ENCODE peak calls at places on chromosome 1, in ten cellular contexts. K is hippocampal formation; Y is activated T-cell treated with anti-CD3 and anti-CD28 coated beads for 1 hour; F is NCI-H2081 treated with DMSO at 0.1 percent for 48 hours; S is stimulated activated CD4-positive, alpha-beta T cell treated with anti-CD3 and anti-CD28 coated beads, Interleukin-1b, Interleukin-23, amount 100 ng/mL, for 24 hours; C is OCI-LY7; T is activated T-helper 1 cell treated with anti-CD3 and anti-CD28 coated beads, Interleukin-2, amount 50 U/mL, for 16 hours; Q is nephron progenitor cell; W is fibroblast of villous mesenchyme; Z is myocyte. G is an unnamed sample.

GRCh38 chr1:103106426-103107321 is 1.6 kb downstream of the COL11A1 start:
- DNase-seq in S (no peak), Z (peak; percentile 80), T (no peak), C (peak; percentile 25), K (peak; percentile 62), F (peak; percentile 21), Q (peak; percentile 54), Y (no peak), W (peak; percentile 40), G (peak; percentile 38)

GRCh38 chr1:36497207-36497606 is 14.5 kb upstream of the CSF3R start:
- DNase-seq in T (no peak), W (peak; percentile 14), C (no peak), S (no peak), F (no peak), Z (no peak), K (no peak), Q (no peak), Y (no peak), G (no peak)

GRCh38 chr1:235101558-235102258 is 26.9 kb downstream of the TOMM20 start:
- DNase-seq in C (no peak), T (no peak), Y (no peak), S (no peak), W (no peak), F (no peak), Q (no peak), K (no peak), Z (peak; percentile 68), G (no peak)

GRCh38 chr1:2459757-2460156 is 16.3 kb upstream of the PLCH2 start:
- DNase-seq in C (no peak), Z (peak; percentile 61), T (no peak), W (peak; percentile 34), S (no peak), Y (no peak), Q (no peak), F (no peak), K (peak; percentile 78), G (no peak)

GRCh38 chr1:115676498-115677171 is 34.9 kb downstream of the VANGL1 start:
- DNase-seq in Y (no peak), C (no peak), F (no peak), Q (no peak), W (no peak), K (no peak), S (no peak), T (no peak), Z (no peak), G (no peak)

GRCh38 chr1:35640380-35641232 is 720 bp downstream of the PSMB2 start:
- DNase-seq in F (no peak), W (no peak), C (no peak), K (no peak), S (no peak), T (no peak), Z (no peak), Q (peak; percentile 6), Y (no peak), G (no peak)

GRCh38 chr1:9004031-9004730 is 22.0 kb downstream of the SLC2A7 start:
- DNase-seq in Q (no peak), Z (no peak), S (no peak), K (no peak), W (no peak), C (no peak), Y (no peak), T (no peak), F (no peak), G (no peak)

GRCh38 chr1:30740952-30741894 is 16.4 kb downstream of the LAPTM5 start:
- DNase-seq in T (no peak), C (no peak), W (no peak), F (no peak), Q (no peak), K (no peak), Y (no peak), Z (no peak), S (no peak), G (no peak)

GRCh38 chr1:32286763-32287162 is 5.1 kb upstream of the HDAC1 start:
- DNase-seq in T (no peak), K (no peak), F (no peak), C (no peak), S (no peak), W (no peak), Z (no peak), Y (no peak), Q (no peak), G (no peak)

GRCh38 chr1:196324345-196324744 is 283.9 kb downstream of the KCNT2 start:
- DNase-seq in W (peak; percentile 1), F (no peak), K (no peak), Y (no peak), Q (no peak), T (no peak), C (no peak), Z (no peak), S (no peak), G (no peak)

GRCh38 chr1:196897158-196897828 is 9.4 kb downstream of the CFHR4 start:
- DNase-seq in C (no peak), F (no peak), K (no peak), Q (no peak), Y (no peak), T (no peak), W (no peak), S (no peak), Z (no peak), G (no peak)

GRCh38 chr1:91804546-91805023 is 81.4 kb downstream of the TGFBR3 start:
- DNase-seq in S (peak; percentile 44), F (no peak), Z (peak; percentile 88), K (no peak), Q (no peak), T (peak; percentile 51), W (peak; percentile 80), Y (peak; percentile 48), C (no peak), G (no peak)

GRCh38 chr1:54543729-54544496 is 4.1 kb upstream of the ACOT11 start:
- DNase-seq in Y (no peak), T (no peak), S (no peak), Z (peak; percentile 96), W (peak; percentile 36), K (no peak), F (no peak), C (no peak), Q (no peak), G (no peak)

GRCh38 chr1:229271448-229272120 is 673 bp downstream of the RAB4A start:
- DNase-seq in W (peak; percentile 36), S (no peak), Y (peak; percentile 22), Z (peak; percentile 27), T (no peak), C (peak; percentile 71), K (peak; percentile 43), Q (no peak), F (no peak), G (peak; percentile 77)

GRCh38 chr1:172671591-172671990 is 12.7 kb downstream of the FASLG start:
- DNase-seq in Y (no peak), Z (no peak), C (no peak), T (no peak), F (no peak), W (peak; percentile 45), K (no peak), S (no peak), Q (no peak), G (no peak)

GRCh38 chr1:116556289-116557006 is 14.4 kb downstream of the CD58 start:
- DNase-seq in Y (peak; percentile 45), F (no peak), T (peak; percentile 36), W (peak; percentile 86), Z (peak; percentile 88), C (no peak), Q (no peak), K (no peak), S (peak; percentile 48), G (no peak)

GRCh38 chr1:214364335-214364734 is 83.4 kb downstream of the SMYD2 start:
- DNase-seq in Y (no peak), K (no peak), T (no peak), Q (no peak), F (no peak), Z (no peak), C (no peak), W (no peak), S (no peak), G (no peak)

GRCh38 chr1:154272999-154273563 is 652 bp downstream of the HAX1 start:
- DNase-seq in Y (no peak), K (no peak), F (no peak), Q (peak; percentile 8), S (no peak), W (no peak), Z (no peak), C (no peak), T (no peak), G (no peak)